ENCODE peak calls at places on chromosome 15, in seven cellular contexts. D is RWPE1; G is naive thymus-derived CD8-positive, alpha-beta T cell; Y is AG04450; F is SK-MEL-5; U is type B pancreatic cell; C is naive B cell. S is an unnamed sample.

GRCh38 chr15:71066983-71067382 is 48.3 kb upstream of the THSD4 start:
- DNase-seq in F (no peak), G (no peak), C (no peak), D (no peak), Y (peak), U (no peak), S (no peak)

GRCh38 chr15:31399544-31400171 is 73.0 kb downstream of the KLF13 start:
- DNase-seq in Y (no peak), C (no peak), U (no peak), G (peak), D (no peak), F (no peak), S (no peak)

GRCh38 chr15:63189955-63190691 is 717 bp downstream of the RAB8B start:
- DNase-seq in U (no peak), F (no peak), D (no peak), Y (no peak), G (no peak), C (peak), S (no peak)

GRCh38 chr15:59688383-59688887 is 685 bp downstream of the BNIP2 start:
- DNase-seq in F (peak), D (no peak), G (no peak), Y (no peak), C (peak), U (no peak), S (no peak)

GRCh38 chr15:29969587-29970401 is 113.0 kb upstream of the GOLGA8J start:
- DNase-seq in F (peak), Y (no peak), U (no peak), G (no peak), C (no peak), D (no peak), S (no peak)

GRCh38 chr15:77033729-77034619 is 36.9 kb downstream of the TSPAN3 start:
- DNase-seq in U (peak), D (no peak), F (no peak), G (peak), C (no peak), Y (no peak), S (no peak)

GRCh38 chr15:39413558-39413957 is 167.3 kb upstream of the THBS1 start:
- DNase-seq in C (no peak), G (no peak), U (no peak), F (no peak), Y (no peak), D (no peak), S (no peak)

GRCh38 chr15:85692873-85693272 is 101.9 kb downstream of the KLHL25 start:
- DNase-seq in U (no peak), F (no peak), D (no peak), Y (no peak), G (no peak), C (no peak), S (no peak)